ENCODE peak calls at places on chromosomes 13 and 19, in ten cellular contexts. One of them, this sample, is unnamed.

GRCh38 chr13:47858042-47858677 is 142.9 kb downstream of the SUCLA2 start:
- DNase-seq in fibroblast of mammary gland: peak
- DNase-seq in fibroblast of pulmonary artery: no peak
- DNase-seq in AG04449: no peak
- DNase-seq in AG09309: no peak
- DNase-seq in foreskin fibroblast: no peak
- DNase-seq in right atrium auricular region: no peak
- DNase-seq in cardiac fibroblast: no peak
- DNase-seq in SK-N-SH: no peak
- DNase-seq in psoas muscle: no peak
- DNase-seq in this sample: no peak

GRCh38 chr13:39777527-39778061 is 122.1 kb downstream of the COG6 start:
- DNase-seq in fibroblast of mammary gland: peak
- DNase-seq in fibroblast of pulmonary artery: peak
- DNase-seq in AG04449: peak
- DNase-seq in AG09309: peak
- DNase-seq in foreskin fibroblast: peak
- DNase-seq in right atrium auricular region: no peak
- DNase-seq in cardiac fibroblast: peak
- DNase-seq in SK-N-SH: no peak
- DNase-seq in psoas muscle: no peak
- DNase-seq in this sample: peak

GRCh38 chr13:102948006-102948405 is 102.2 kb downstream of the ERCC5 start:
- DNase-seq in fibroblast of mammary gland: peak
- DNase-seq in fibroblast of pulmonary artery: peak
- DNase-seq in AG04449: no peak
- DNase-seq in AG09309: no peak
- DNase-seq in foreskin fibroblast: no peak
- DNase-seq in right atrium auricular region: no peak
- DNase-seq in cardiac fibroblast: peak
- DNase-seq in SK-N-SH: no peak
- DNase-seq in psoas muscle: no peak
- DNase-seq in this sample: no peak

GRCh38 chr13:48221301-48222190 is 11.5 kb upstream of the ITM2B start:
- DNase-seq in fibroblast of mammary gland: no peak
- DNase-seq in fibroblast of pulmonary artery: no peak
- DNase-seq in AG04449: no peak
- DNase-seq in AG09309: no peak
- DNase-seq in foreskin fibroblast: no peak
- DNase-seq in right atrium auricular region: no peak
- DNase-seq in cardiac fibroblast: no peak
- DNase-seq in SK-N-SH: no peak
- DNase-seq in psoas muscle: no peak
- DNase-seq in this sample: no peak

GRCh38 chr19:38684078-38684861 is 36.8 kb downstream of the ACTN4 start:
- DNase-seq in fibroblast of mammary gland: peak
- DNase-seq in fibroblast of pulmonary artery: peak
- DNase-seq in AG04449: no peak
- DNase-seq in AG09309: peak
- DNase-seq in foreskin fibroblast: peak
- DNase-seq in right atrium auricular region: peak
- DNase-seq in cardiac fibroblast: peak
- DNase-seq in SK-N-SH: no peak
- DNase-seq in psoas muscle: peak
- DNase-seq in this sample: peak

GRCh38 chr19:5983367-5983955 is 5.5 kb upstream of the RANBP3 start:
- DNase-seq in fibroblast of mammary gland: peak
- DNase-seq in fibroblast of pulmonary artery: peak
- DNase-seq in AG04449: no peak
- DNase-seq in AG09309: no peak
- DNase-seq in foreskin fibroblast: peak
- DNase-seq in right atrium auricular region: no peak
- DNase-seq in cardiac fibroblast: peak
- DNase-seq in SK-N-SH: no peak
- DNase-seq in psoas muscle: no peak
- DNase-seq in this sample: no peak

GRCh38 chr13:106096661-106097092 is 438.8 kb downstream of the EFNB2 start:
- DNase-seq in fibroblast of mammary gland: peak
- DNase-seq in fibroblast of pulmonary artery: no peak
- DNase-seq in AG04449: no peak
- DNase-seq in AG09309: no peak
- DNase-seq in foreskin fibroblast: peak
- DNase-seq in right atrium auricular region: no peak
- DNase-seq in cardiac fibroblast: no peak
- DNase-seq in SK-N-SH: no peak
- DNase-seq in psoas muscle: no peak
- DNase-seq in this sample: no peak

GRCh38 chr13:25044071-25044470 is 51.9 kb upstream of the PABPC3 start:
- DNase-seq in fibroblast of mammary gland: no peak
- DNase-seq in fibroblast of pulmonary artery: no peak
- DNase-seq in AG04449: no peak
- DNase-seq in AG09309: no peak
- DNase-seq in foreskin fibroblast: no peak
- DNase-seq in right atrium auricular region: no peak
- DNase-seq in cardiac fibroblast: no peak
- DNase-seq in SK-N-SH: no peak
- DNase-seq in psoas muscle: no peak
- DNase-seq in this sample: no peak

GRCh38 chr19:32345261-32346207 is at the start of gene ZNF507:
- DNase-seq in fibroblast of mammary gland: peak
- DNase-seq in fibroblast of pulmonary artery: peak
- DNase-seq in AG04449: no peak
- DNase-seq in AG09309: no peak
- DNase-seq in foreskin fibroblast: peak
- DNase-seq in right atrium auricular region: peak
- DNase-seq in cardiac fibroblast: peak
- DNase-seq in SK-N-SH: peak
- DNase-seq in psoas muscle: peak
- DNase-seq in this sample: no peak

GRCh38 chr13:112923962-112924361 is 45.1 kb upstream of the MCF2L start:
- DNase-seq in fibroblast of mammary gland: no peak
- DNase-seq in fibroblast of pulmonary artery: no peak
- DNase-seq in AG04449: no peak
- DNase-seq in AG09309: no peak
- DNase-seq in foreskin fibroblast: no peak
- DNase-seq in right atrium auricular region: no peak
- DNase-seq in cardiac fibroblast: no peak
- DNase-seq in SK-N-SH: no peak
- DNase-seq in psoas muscle: no peak
- DNase-seq in this sample: no peak

GRCh38 chr19:48633148-48634035 is 3.8 kb downstream of the DBP start:
- DNase-seq in fibroblast of mammary gland: no peak
- DNase-seq in fibroblast of pulmonary artery: no peak
- DNase-seq in AG04449: no peak
- DNase-seq in AG09309: no peak
- DNase-seq in foreskin fibroblast: no peak
- DNase-seq in right atrium auricular region: no peak
- DNase-seq in cardiac fibroblast: no peak
- DNase-seq in SK-N-SH: no peak
- DNase-seq in psoas muscle: no peak
- DNase-seq in this sample: no peak

GRCh38 chr13:20126460-20127262 is 34.2 kb downstream of the GJA3 start:
- DNase-seq in fibroblast of mammary gland: no peak
- DNase-seq in fibroblast of pulmonary artery: no peak
- DNase-seq in AG04449: no peak
- DNase-seq in AG09309: no peak
- DNase-seq in foreskin fibroblast: no peak
- DNase-seq in right atrium auricular region: no peak
- DNase-seq in cardiac fibroblast: no peak
- DNase-seq in SK-N-SH: no peak
- DNase-seq in psoas muscle: no peak
- DNase-seq in this sample: no peak

GRCh38 chr13:20129076-20129475 is 31.8 kb downstream of the GJA3 start:
- DNase-seq in fibroblast of mammary gland: no peak
- DNase-seq in fibroblast of pulmonary artery: no peak
- DNase-seq in AG04449: no peak
- DNase-seq in AG09309: no peak
- DNase-seq in foreskin fibroblast: no peak
- DNase-seq in right atrium auricular region: no peak
- DNase-seq in cardiac fibroblast: no peak
- DNase-seq in SK-N-SH: no peak
- DNase-seq in psoas muscle: no peak
- DNase-seq in this sample: no peak

GRCh38 chr13:20127263-20127562 is 33.6 kb downstream of the GJA3 start:
- DNase-seq in fibroblast of mammary gland: no peak
- DNase-seq in fibroblast of pulmonary artery: peak
- DNase-seq in AG04449: no peak
- DNase-seq in AG09309: no peak
- DNase-seq in foreskin fibroblast: no peak
- DNase-seq in right atrium auricular region: no peak
- DNase-seq in cardiac fibroblast: peak
- DNase-seq in SK-N-SH: no peak
- DNase-seq in psoas muscle: no peak
- DNase-seq in this sample: no peak

GRCh38 chr13:20128459-20128927 is 32.4 kb downstream of the GJA3 start:
- DNase-seq in fibroblast of mammary gland: no peak
- DNase-seq in fibroblast of pulmonary artery: no peak
- DNase-seq in AG04449: no peak
- DNase-seq in AG09309: no peak
- DNase-seq in foreskin fibroblast: no peak
- DNase-seq in right atrium auricular region: no peak
- DNase-seq in cardiac fibroblast: no peak
- DNase-seq in SK-N-SH: peak
- DNase-seq in psoas muscle: no peak
- DNase-seq in this sample: no peak

GRCh38 chr13:20127563-20128458 is 33.0 kb downstream of the GJA3 start:
- DNase-seq in fibroblast of mammary gland: peak
- DNase-seq in fibroblast of pulmonary artery: peak
- DNase-seq in AG04449: no peak
- DNase-seq in AG09309: no peak
- DNase-seq in foreskin fibroblast: peak
- DNase-seq in right atrium auricular region: peak
- DNase-seq in cardiac fibroblast: peak
- DNase-seq in SK-N-SH: peak
- DNase-seq in psoas muscle: peak
- DNase-seq in this sample: no peak
- TF ChIP-seq CTCF in fibroblast of mammary gland: peak
- TF ChIP-seq CTCF in fibroblast of pulmonary artery: peak
- TF ChIP-seq CTCF in AG04449: peak
- TF ChIP-seq CTCF in AG09309: peak
- TF ChIP-seq CTCF in foreskin fibroblast: peak
- TF ChIP-seq CTCF in right atrium auricular region: no peak
- TF ChIP-seq CTCF in cardiac fibroblast: peak
- TF ChIP-seq CTCF in SK-N-SH: peak
- TF ChIP-seq CTCF in psoas muscle: peak
- TF ChIP-seq CTCF in this sample: peak

GRCh38 chr13:99689955-99690354 is 188.7 kb downstream of the TM9SF2 start:
- DNase-seq in fibroblast of mammary gland: no peak
- DNase-seq in fibroblast of pulmonary artery: no peak
- DNase-seq in AG04449: no peak
- DNase-seq in AG09309: no peak
- DNase-seq in foreskin fibroblast: no peak
- DNase-seq in right atrium auricular region: no peak
- DNase-seq in cardiac fibroblast: no peak
- DNase-seq in SK-N-SH: no peak
- DNase-seq in psoas muscle: no peak
- DNase-seq in this sample: no peak
- H3K4me3 ChIP-seq in fibroblast of mammary gland: no peak
- H3K4me3 ChIP-seq in fibroblast of pulmonary artery: no peak
- H3K4me3 ChIP-seq in AG04449: no peak
- H3K4me3 ChIP-seq in AG09309: no peak
- H3K4me3 ChIP-seq in foreskin fibroblast: no peak
- H3K4me3 ChIP-seq in right atrium auricular region: no peak
- H3K4me3 ChIP-seq in cardiac fibroblast: no peak
- H3K4me3 ChIP-seq in SK-N-SH: no peak
- H3K4me3 ChIP-seq in psoas muscle: no peak
- H3K4me3 ChIP-seq in this sample: no peak

GRCh38 chr19:42272989-42273406 is 3.9 kb downstream of the CIC start:
- DNase-seq in fibroblast of mammary gland: no peak
- DNase-seq in fibroblast of pulmonary artery: no peak
- DNase-seq in AG04449: no peak
- DNase-seq in AG09309: no peak
- DNase-seq in foreskin fibroblast: no peak
- DNase-seq in right atrium auricular region: no peak
- DNase-seq in cardiac fibroblast: no peak
- DNase-seq in SK-N-SH: no peak
- DNase-seq in psoas muscle: no peak
- DNase-seq in this sample: no peak
- TF ChIP-seq CTCF in fibroblast of mammary gland: no peak
- TF ChIP-seq CTCF in fibroblast of pulmonary artery: no peak
- TF ChIP-seq CTCF in AG04449: no peak
- TF ChIP-seq CTCF in AG09309: no peak
- TF ChIP-seq CTCF in foreskin fibroblast: no peak
- TF ChIP-seq CTCF in right atrium auricular region: no peak
- TF ChIP-seq CTCF in cardiac fibroblast: no peak
- TF ChIP-seq CTCF in SK-N-SH: no peak
- TF ChIP-seq CTCF in psoas muscle: no peak
- TF ChIP-seq CTCF in this sample: no peak

GRCh38 chr13:27918041-27918917 is 1.5 kb upstream of the PDX1 start:
- DNase-seq in fibroblast of mammary gland: no peak
- DNase-seq in fibroblast of pulmonary artery: no peak
- DNase-seq in AG04449: no peak
- DNase-seq in AG09309: no peak
- DNase-seq in foreskin fibroblast: no peak
- DNase-seq in right atrium auricular region: no peak
- DNase-seq in cardiac fibroblast: no peak
- DNase-seq in SK-N-SH: no peak
- DNase-seq in psoas muscle: no peak
- DNase-seq in this sample: no peak

GRCh38 chr13:27919934-27920676 is at the start of gene PDX1:
- DNase-seq in fibroblast of mammary gland: no peak
- DNase-seq in fibroblast of pulmonary artery: no peak
- DNase-seq in AG04449: no peak
- DNase-seq in AG09309: no peak
- DNase-seq in foreskin fibroblast: no peak
- DNase-seq in right atrium auricular region: no peak
- DNase-seq in cardiac fibroblast: no peak
- DNase-seq in SK-N-SH: peak
- DNase-seq in psoas muscle: no peak
- DNase-seq in this sample: no peak

GRCh38 chr13:27918918-27919255 is 913 bp upstream of the PDX1 start:
- DNase-seq in fibroblast of mammary gland: no peak
- DNase-seq in fibroblast of pulmonary artery: no peak
- DNase-seq in AG04449: no peak
- DNase-seq in AG09309: no peak
- DNase-seq in foreskin fibroblast: no peak
- DNase-seq in right atrium auricular region: no peak
- DNase-seq in cardiac fibroblast: no peak
- DNase-seq in SK-N-SH: no peak
- DNase-seq in psoas muscle: no peak
- DNase-seq in this sample: no peak

GRCh38 chr13:27920677-27921420 is 1.0 kb downstream of the PDX1 start:
- DNase-seq in fibroblast of mammary gland: peak
- DNase-seq in fibroblast of pulmonary artery: peak
- DNase-seq in AG04449: no peak
- DNase-seq in AG09309: no peak
- DNase-seq in foreskin fibroblast: no peak
- DNase-seq in right atrium auricular region: no peak
- DNase-seq in cardiac fibroblast: peak
- DNase-seq in SK-N-SH: peak
- DNase-seq in psoas muscle: no peak
- DNase-seq in this sample: no peak

GRCh38 chr13:27919299-27919933 is 384 bp upstream of the PDX1 start:
- DNase-seq in fibroblast of mammary gland: no peak
- DNase-seq in fibroblast of pulmonary artery: no peak
- DNase-seq in AG04449: no peak
- DNase-seq in AG09309: no peak
- DNase-seq in foreskin fibroblast: no peak
- DNase-seq in right atrium auricular region: no peak
- DNase-seq in cardiac fibroblast: no peak
- DNase-seq in SK-N-SH: no peak
- DNase-seq in psoas muscle: no peak
- DNase-seq in this sample: no peak
- H3K4me3 ChIP-seq in fibroblast of mammary gland: no peak
- H3K4me3 ChIP-seq in fibroblast of pulmonary artery: no peak
- H3K4me3 ChIP-seq in AG04449: no peak
- H3K4me3 ChIP-seq in AG09309: no peak
- H3K4me3 ChIP-seq in foreskin fibroblast: no peak
- H3K4me3 ChIP-seq in right atrium auricular region: peak
- H3K4me3 ChIP-seq in cardiac fibroblast: no peak
- H3K4me3 ChIP-seq in SK-N-SH: no peak
- H3K4me3 ChIP-seq in psoas muscle: peak
- H3K4me3 ChIP-seq in this sample: no peak